ENCODE peak calls at places on chromosomes 3 and 15, in nine cellular contexts. S is T-helper 2 cell; R is HTR-8/SVneo; X is stimulated activated CD4-positive, alpha-beta T cell treated with anti-CD3 and anti-CD28 coated beads, Interleukin-12 subunit alpha, Interleukin-12 subunit beta, amount 100 ng/mL, for 4 hours; V is ELF-1; H is WTC11; N is EH; C is central memory CD4-positive, alpha-beta T cell; U is brain microvascular endothelial cell. Y is an unnamed sample.

GRCh38 chr15:101394654-101395053 is 94.9 kb downstream of the PCSK6 start:
- DNase-seq in C (no peak), H (no peak), V (no peak), U (no peak), N (no peak), S (no peak), R (no peak), X (no peak), Y (no peak)

GRCh38 chr3:116129187-116129945 is 315.9 kb downstream of the LSAMP start:
- DNase-seq in N (no peak), X (no peak), V (no peak), C (no peak), U (no peak), R (no peak), H (no peak), S (no peak), Y (no peak)

GRCh38 chr3:16058511-16058910 is 116.0 kb upstream of the GALNT15 start:
- DNase-seq in H (no peak), V (no peak), U (no peak), C (no peak), N (peak), S (no peak), X (no peak), R (no peak), Y (no peak)

GRCh38 chr3:125055165-125055912 is 458 bp downstream of the HEG1 start:
- DNase-seq in R (no peak), U (no peak), X (peak), V (no peak), C (peak), N (no peak), H (no peak), S (peak), Y (no peak)

GRCh38 chr3:48273594-48274211 is 32.8 kb downstream of the ZNF589 start:
- DNase-seq in X (peak), R (peak), U (peak), V (peak), H (peak), S (peak), C (peak), N (peak), Y (peak)

GRCh38 chr3:193400304-193400703 is 21.8 kb upstream of the ATP13A5 start:
- DNase-seq in R (no peak), N (no peak), S (no peak), C (no peak), U (no peak), H (no peak), X (no peak), V (no peak), Y (no peak)

GRCh38 chr15:45157056-45157455 is 27.3 kb downstream of the DUOX1 start:
- DNase-seq in X (no peak), V (no peak), H (no peak), S (no peak), U (peak), R (no peak), N (peak), C (no peak), Y (no peak)

GRCh38 chr3:52339612-52340011 is 23.5 kb downstream of the DNAH1 start:
- DNase-seq in X (peak), C (peak), V (peak), R (peak), U (peak), S (peak), N (peak), H (peak), Y (peak)

GRCh38 chr3:48222616-48223513 is at the start of gene CAMP:
- DNase-seq in H (no peak), V (peak), U (no peak), X (no peak), R (peak), S (no peak), C (no peak), N (peak), Y (no peak)

GRCh38 chr15:75232826-75233503 is 25.2 kb upstream of the GOLGA6C start:
- DNase-seq in V (no peak), S (no peak), R (no peak), C (no peak), H (no peak), X (no peak), N (no peak), U (no peak), Y (no peak)

GRCh38 chr3:23960649-23961048 is 15.6 kb downstream of the NR1D2 start:
- DNase-seq in X (no peak), H (no peak), R (no peak), N (no peak), U (no peak), V (no peak), C (no peak), S (no peak), Y (no peak)